ENCODE peak calls at places on chromosomes 5 and 9, in six cellular contexts. P is stomach, E is HFFc6, U is spleen, F is BJ, B is GM10248. Y is an unnamed sample.

GRCh38 chr5:180129291-180130190 is 58.0 kb upstream of the RNF130 start:
- DNase-seq in P (peak), E (no peak), U (peak), F (no peak), B (no peak), Y (no peak)

GRCh38 chr9:137630684-137631083 is 11.9 kb downstream of the EHMT1 start:
- DNase-seq in P (no peak), E (no peak), U (no peak), F (no peak), B (no peak), Y (no peak)

GRCh38 chr9:81665514-81665838 is 23.9 kb downstream of the TLE1 start:
- DNase-seq in P (no peak), E (no peak), U (no peak), F (no peak), B (no peak), Y (no peak)

GRCh38 chr9:26975728-26976707 is 19.8 kb downstream of the IFT74 start:
- DNase-seq in P (peak), E (peak), U (no peak), F (no peak), B (no peak), Y (no peak)

GRCh38 chr5:172918421-172919371 is 40.5 kb upstream of the RPL26L1 start:
- DNase-seq in P (peak), E (no peak), U (no peak), F (no peak), B (no peak), Y (no peak)

GRCh38 chr5:39266442-39266841 is 47.1 kb upstream of the FYB1 start:
- DNase-seq in P (no peak), E (peak), U (no peak), F (peak), B (no peak), Y (no peak)

GRCh38 chr5:127068771-127069330 is 4.5 kb downstream of the C5orf63 start:
- DNase-seq in P (no peak), E (no peak), U (no peak), F (no peak), B (no peak), Y (no peak)

GRCh38 chr9:74573792-74574191 is 76.7 kb downstream of the RORB start:
- DNase-seq in P (no peak), E (no peak), U (no peak), F (no peak), B (no peak), Y (no peak)

GRCh38 chr5:93164690-93165089 is 416.3 kb downstream of the NR2F1-AS1 start:
- DNase-seq in P (no peak), E (peak), U (no peak), F (peak), B (no peak), Y (peak)

GRCh38 chr5:80141681-80142080 is 106.5 kb downstream of the THBS4 start:
- DNase-seq in P (no peak), E (no peak), U (no peak), F (no peak), B (no peak), Y (no peak)

GRCh38 chr9:76773051-76773450 is 8.8 kb downstream of the PCA3 start:
- DNase-seq in P (no peak), E (no peak), U (no peak), F (peak), B (no peak), Y (no peak)

GRCh38 chr5:1551913-1552312 is 28.2 kb upstream of the LPCAT1 start:
- DNase-seq in P (no peak), E (no peak), U (no peak), F (no peak), B (peak), Y (no peak)

GRCh38 chr5:14326035-14326909 is 183.1 kb downstream of the TRIO start:
- DNase-seq in P (no peak), E (no peak), U (no peak), F (no peak), B (no peak), Y (no peak)

GRCh38 chr5:67221487-67222242 is 25.1 kb upstream of the CD180 start:
- DNase-seq in P (no peak), E (no peak), U (peak), F (no peak), B (peak), Y (no peak)

GRCh38 chr5:67301285-67301904 is 104.8 kb upstream of the CD180 start:
- DNase-seq in P (peak), E (peak), U (no peak), F (peak), B (no peak), Y (peak)

GRCh38 chr9:134566196-134566822 is 75.3 kb upstream of the COL5A1 start:
- DNase-seq in P (no peak), E (no peak), U (no peak), F (no peak), B (no peak), Y (no peak)

GRCh38 chr5:142808778-142809606 is 38.8 kb downstream of the ARHGAP26 start:
- DNase-seq in P (no peak), E (no peak), U (no peak), F (no peak), B (no peak), Y (no peak)

GRCh38 chr5:150710165-150710564 is 9.3 kb upstream of the RBM22 start:
- DNase-seq in P (no peak), E (no peak), U (no peak), F (no peak), B (no peak), Y (no peak)

GRCh38 chr9:103941104-103941503 is 153.0 kb upstream of the SMC2 start:
- DNase-seq in P (no peak), E (no peak), U (no peak), F (no peak), B (no peak), Y (no peak)

GRCh38 chr5:97095318-97095732 is 47.1 kb downstream of the LIX1 start:
- DNase-seq in P (no peak), E (no peak), U (no peak), F (no peak), B (no peak), Y (no peak)

GRCh38 chr5:133250527-133250926 is 198.7 kb downstream of the HSPA4 start:
- DNase-seq in P (no peak), E (no peak), U (peak), F (no peak), B (no peak), Y (no peak)

GRCh38 chr9:134355561-134356278 is 29.5 kb downstream of the RXRA start:
- DNase-seq in P (peak), E (no peak), U (no peak), F (no peak), B (no peak), Y (no peak)

GRCh38 chr9:33737811-33738606 is 57.4 kb upstream of the PRSS3 start:
- DNase-seq in P (peak), E (peak), U (no peak), F (no peak), B (peak), Y (peak)

GRCh38 chr5:174418809-174419522 is 305.4 kb upstream of the MSX2 start:
- DNase-seq in P (no peak), E (no peak), U (no peak), F (no peak), B (no peak), Y (no peak)

GRCh38 chr5:165881259-165881658 is 2375.8 kb downstream of the MAT2B start:
- DNase-seq in P (no peak), E (no peak), U (no peak), F (no peak), B (no peak), Y (no peak)

GRCh38 chr5:96809898-96810297 is 2.2 kb upstream of the ERAP1 start:
- DNase-seq in P (no peak), E (no peak), U (no peak), F (no peak), B (no peak), Y (no peak)

GRCh38 chr5:32852535-32852934 is 141.4 kb downstream of the NPR3 start:
- DNase-seq in P (no peak), E (peak), U (no peak), F (no peak), B (no peak), Y (peak)

GRCh38 chr5:92559743-92560142 is 1021.3 kb downstream of the NR2F1-AS1 start:
- DNase-seq in P (no peak), E (peak), U (no peak), F (no peak), B (no peak), Y (no peak)

GRCh38 chr5:122858451-122858850 is 13.0 kb downstream of the SNX24 start:
- DNase-seq in P (no peak), E (no peak), U (no peak), F (no peak), B (no peak), Y (no peak)

GRCh38 chr5:170275376-170275994 is 22.1 kb downstream of the LCP2 start:
- DNase-seq in P (no peak), E (no peak), U (no peak), F (no peak), B (no peak), Y (no peak)

GRCh38 chr5:170270670-170271069 is 26.9 kb downstream of the LCP2 start:
- DNase-seq in P (no peak), E (no peak), U (no peak), F (no peak), B (no peak), Y (no peak)

GRCh38 chr5:170269579-170269978 is 28.0 kb downstream of the LCP2 start:
- DNase-seq in P (no peak), E (no peak), U (no peak), F (no peak), B (no peak), Y (no peak)

GRCh38 chr5:170277953-170278352 is 19.6 kb downstream of the LCP2 start:
- DNase-seq in P (no peak), E (no peak), U (no peak), F (no peak), B (no peak), Y (no peak)

DNA sequence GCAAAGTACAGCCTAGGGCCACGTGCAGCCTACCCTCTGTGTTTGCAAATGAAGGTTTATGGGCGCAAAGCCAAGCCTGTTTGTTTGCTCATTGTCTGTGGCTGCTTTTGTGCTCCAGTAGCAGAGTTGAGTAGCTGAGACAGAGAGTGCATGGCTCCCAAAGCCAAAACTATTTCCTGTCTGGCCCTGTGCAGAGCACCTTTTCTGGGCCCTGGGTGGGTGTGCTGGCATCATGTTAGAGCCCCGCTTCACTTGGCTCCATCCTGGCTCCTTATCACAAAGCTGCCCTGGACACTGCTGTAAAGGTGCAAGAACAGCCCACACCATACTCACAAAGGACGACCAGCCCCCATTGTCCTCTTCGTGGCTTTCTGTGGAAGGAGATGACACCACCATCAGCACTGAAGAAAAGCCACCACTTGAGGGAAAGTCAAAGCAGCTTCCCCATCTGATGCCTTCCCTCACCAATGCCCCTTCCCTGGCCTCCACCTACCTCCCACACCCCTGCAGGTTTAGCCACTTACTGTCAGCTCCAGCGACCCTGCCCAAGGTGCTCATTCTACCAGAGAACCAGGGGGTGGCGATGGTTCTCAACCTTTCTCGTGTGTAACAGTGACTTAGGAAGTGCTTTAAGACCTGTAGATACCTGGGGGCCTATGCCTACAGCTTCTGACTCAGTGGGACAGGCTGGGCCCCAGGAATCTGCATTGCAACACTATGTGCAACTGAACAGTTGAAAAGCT is 23.4 kb downstream of the LCP2 start:
- DNase-seq in P (peak), E (no peak), U (no peak), F (no peak), B (no peak), Y (no peak)
- TF ChIP-seq CTCF in P (no peak), E (no peak), U (peak), F (peak), B (peak), Y (no peak)

DNA sequence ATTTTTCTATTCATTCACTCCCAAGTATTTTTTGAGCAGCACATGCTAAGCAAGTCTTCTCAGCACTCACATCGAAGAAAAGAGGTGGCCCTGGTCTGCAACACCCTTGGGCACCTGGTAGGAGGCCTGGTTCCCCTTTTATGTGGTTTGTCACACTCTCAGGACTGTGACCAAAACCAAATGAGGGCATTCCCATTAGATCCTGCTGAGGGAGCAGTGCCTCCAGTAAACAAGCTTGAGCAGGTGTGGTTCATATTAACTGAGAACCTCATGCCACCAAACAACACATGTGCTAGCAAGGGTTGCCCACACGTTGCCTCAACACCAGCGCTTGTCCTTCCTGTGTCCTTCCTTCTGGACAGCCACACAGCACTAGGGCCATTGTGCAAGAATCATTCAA is 26.9 kb upstream of the SYK start:
- DNase-seq in P (no peak), E (no peak), U (peak), F (no peak), B (peak), Y (no peak)
- TF ChIP-seq CTCF in P (no peak), E (no peak), U (peak), F (no peak), B (peak), Y (no peak)

GRCh38 chr9:121860213-121860612 is 208.8 kb downstream of the DAB2IP start:
- DNase-seq in P (no peak), E (no peak), U (no peak), F (no peak), B (no peak), Y (no peak)

GRCh38 chr9:121862973-121863372 is 211.5 kb downstream of the DAB2IP start:
- DNase-seq in P (no peak), E (no peak), U (no peak), F (no peak), B (no peak), Y (no peak)

GRCh38 chr9:121862371-121862970 is 211.0 kb downstream of the DAB2IP start:
- DNase-seq in P (no peak), E (no peak), U (no peak), F (no peak), B (no peak), Y (no peak)

GRCh38 chr9:121860744-121861143 is 209.3 kb downstream of the DAB2IP start:
- DNase-seq in P (no peak), E (peak), U (no peak), F (peak), B (no peak), Y (peak)

DNA sequence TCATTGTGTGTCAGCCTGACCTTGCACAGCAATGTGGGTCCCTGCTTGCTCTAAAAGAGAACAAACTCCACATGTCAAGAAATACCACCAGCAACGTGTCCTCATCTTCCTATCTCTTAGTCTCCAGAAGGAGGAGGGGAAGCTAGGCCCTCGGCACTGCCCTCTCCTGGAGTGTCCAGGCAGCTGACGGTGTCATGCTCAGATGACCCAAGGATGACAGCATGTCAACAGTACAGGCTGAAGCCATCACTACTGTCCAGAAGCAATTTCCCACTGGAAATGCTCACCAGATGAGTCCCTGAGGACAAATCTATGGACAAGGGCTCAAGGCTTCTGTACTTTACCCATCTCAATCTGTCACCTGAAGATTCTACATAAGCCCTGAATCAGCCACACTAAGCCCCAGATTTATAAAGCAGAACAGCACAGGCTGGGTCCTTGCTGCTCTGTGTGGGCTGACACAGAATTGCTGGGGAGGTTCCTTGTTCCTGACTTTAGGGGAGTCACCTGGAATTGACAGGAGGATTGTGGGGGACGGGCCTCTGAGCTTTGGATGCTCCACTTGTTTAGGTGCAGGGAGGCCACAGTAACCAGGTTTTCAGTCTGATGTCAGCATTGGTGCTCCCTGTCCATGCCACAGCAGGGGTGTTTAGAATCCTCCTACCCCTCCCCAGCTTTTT is 210.2 kb downstream of the DAB2IP start:
- DNase-seq in P (peak), E (peak), U (no peak), F (no peak), B (peak), Y (no peak)
- TF ChIP-seq CTCF in P (no peak), E (peak), U (peak), F (peak), B (peak), Y (peak)

GRCh38 chr5:177303121-177303924 is at the start of the genes PRELID1 and RAB24:
- DNase-seq in P (peak), E (peak), U (peak), F (no peak), B (peak), Y (peak)
- TF ChIP-seq CTCF in P (no peak), E (peak), U (peak), F (peak), B (no peak), Y (peak)

GRCh38 chr5:76498328-76498727 is 95.2 kb downstream of the IQGAP2 start:
- DNase-seq in P (no peak), E (no peak), U (no peak), F (no peak), B (no peak), Y (no peak)
- TF ChIP-seq CTCF in P (no peak), E (no peak), U (no peak), F (no peak), B (no peak), Y (no peak)